ENCODE peak calls at places on chromosomes 16 and 17, in four cellular contexts. W, Q, A and M are unnamed samples. For H3K4me1, the result is how much of the 10 kb centered on the place peaks cover.

GRCh38 chr16:23072084-23072599 is 77.1 kb downstream of the USP31 start:
- DNase-seq in A (no peak), Q (no peak), W (peak), M (peak)

GRCh38 chr16:75323928-75324327 is 72.5 kb upstream of the BCAR1 start:
- DNase-seq in Q (no peak), A (no peak), W (no peak), M (no peak)

GRCh38 chr17:1229354-1229890 is 40.8 kb upstream of the BHLHA9 start:
- DNase-seq in A (no peak), W (no peak), Q (peak), M (peak)

GRCh38 chr16:52773026-52773425 is 226.1 kb upstream of the TOX3 start:
- DNase-seq in A (no peak), W (no peak), Q (no peak), M (no peak)

GRCh38 chr16:88691924-88692560 is 5.7 kb upstream of the SNAI3 start:
- DNase-seq in Q (no peak), A (no peak), W (no peak), M (no peak)

GRCh38 chr17:74728702-74729075 is 8.4 kb upstream of the RAB37 start:
- DNase-seq in A (no peak), W (no peak), Q (no peak), M (no peak)

GRCh38 chr17:57438031-57438731 is 181.9 kb downstream of the MSI2 start:
- DNase-seq in Q (no peak), A (no peak), W (no peak), M (no peak)

GRCh38 chr17:31279401-31279800 is 17.6 kb downstream of the OMG start:
- DNase-seq in W (no peak), A (no peak), Q (no peak), M (no peak)

GRCh38 chr17:71970312-71970711 is 150.5 kb upstream of the SOX9 start:
- DNase-seq in Q (no peak), A (no peak), W (no peak), M (peak)

GRCh38 chr17:14211778-14212177 is 24.9 kb downstream of the CDRT15 start:
- DNase-seq in W (no peak), Q (no peak), A (no peak), M (no peak)

GRCh38 chr17:37476431-37477130 is 13.1 kb upstream of the DUSP14 start:
- DNase-seq in Q (no peak), A (no peak), W (peak), M (peak)

GRCh38 chr17:273994-274832 is 78.4 kb downstream of the RPH3AL start:
- DNase-seq in A (no peak), W (no peak), Q (no peak), M (no peak)

GRCh38 chr17:80283116-80283852 is 22.6 kb downstream of the RNF213 start:
- DNase-seq in Q (no peak), W (no peak), A (no peak), M (no peak)

GRCh38 chr16:23967775-23968571 is 132.2 kb downstream of the PRKCB start:
- DNase-seq in W (no peak), A (no peak), Q (no peak), M (no peak)

GRCh38 chr16:9542165-9542755 is 450.8 kb downstream of the HAPSTR1 start:
- DNase-seq in A (no peak), W (no peak), Q (no peak), M (no peak)

GRCh38 chr17:67573987-67574657 is 143.6 kb upstream of the NOL11 start:
- DNase-seq in A (no peak), W (no peak), Q (no peak), M (no peak)

GRCh38 chr17:82230627-82231311 is 1.9 kb downstream of the SLC16A3 start:
- DNase-seq in W (peak), Q (peak), A (no peak), M (peak)

GRCh38 chr16:69942099-69942491 is 9.0 kb upstream of the CLEC18A start:
- DNase-seq in Q (no peak), A (no peak), W (no peak), M (no peak)

GRCh38 chr17:1467258-1467657 is 11.2 kb upstream of the CRK start:
- DNase-seq in W (no peak), Q (no peak), A (no peak), M (no peak)

GRCh38 chr17:46795379-46795952 is 23.0 kb downstream of the WNT3 start:
- DNase-seq in W (no peak), Q (no peak), A (peak), M (peak)

GRCh38 chr17:31819578-31819977 is 39.5 kb downstream of the COPRS start:
- DNase-seq in W (no peak), Q (no peak), A (no peak), M (no peak)

GRCh38 chr17:31433091-31433790 is 41.8 kb downstream of the RAB11FIP4 start:
- DNase-seq in Q (no peak), A (no peak), W (no peak), M (no peak)

GRCh38 chr17:67377727-67378443 is 804 bp downstream of the PITPNC1 start:
- DNase-seq in Q (peak), W (peak), A (no peak), M (peak)

GRCh38 chr17:66469890-66470289 is 167.5 kb downstream of the PRKCA start:
- DNase-seq in W (no peak), A (no peak), Q (no peak), M (no peak)

GRCh38 chr17:77692571-77693161 is 265.8 kb upstream of the TNRC6C start:
- DNase-seq in A (no peak), Q (no peak), W (no peak), M (peak)

GRCh38 chr16:53817117-53817516 is 113.2 kb downstream of the FTO start:
- DNase-seq in A (peak), W (peak), Q (no peak), M (peak)

GRCh38 chr16:8576141-8577004 is 13.9 kb downstream of the TMEM114 start:
- DNase-seq in Q (no peak), A (no peak), W (no peak), M (no peak)

GRCh38 chr16:86671486-86672214 is 93.3 kb downstream of the FOXL1 start:
- DNase-seq in A (no peak), Q (no peak), W (peak), M (no peak)

GRCh38 chr16:19844945-19845641 is 39.6 kb downstream of the GPRC5B start:
- DNase-seq in W (peak), A (no peak), Q (no peak), M (peak)

GRCh38 chr16:1900452-1900774 is 17.8 kb downstream of the HS3ST6 start:
- DNase-seq in Q (no peak), W (no peak), A (no peak), M (no peak)

GRCh38 chr16:450800-451512 is 25.5 kb downstream of the RAB11FIP3 start:
- DNase-seq in Q (no peak), A (no peak), W (no peak), M (no peak)

GRCh38 chr17:79098282-79098867 is 23.8 kb downstream of the ENGASE start:
- DNase-seq in Q (no peak), W (no peak), A (no peak), M (no peak)

GRCh38 chr17:65519471-65519870 is 42.0 kb downstream of the AXIN2 start:
- DNase-seq in A (no peak), Q (no peak), W (peak), M (no peak)

GRCh38 chr16:11202260-11203091 is 53.5 kb downstream of the SOCS1 start:
- DNase-seq in W (peak), Q (peak), A (no peak), M (peak)

DNA sequence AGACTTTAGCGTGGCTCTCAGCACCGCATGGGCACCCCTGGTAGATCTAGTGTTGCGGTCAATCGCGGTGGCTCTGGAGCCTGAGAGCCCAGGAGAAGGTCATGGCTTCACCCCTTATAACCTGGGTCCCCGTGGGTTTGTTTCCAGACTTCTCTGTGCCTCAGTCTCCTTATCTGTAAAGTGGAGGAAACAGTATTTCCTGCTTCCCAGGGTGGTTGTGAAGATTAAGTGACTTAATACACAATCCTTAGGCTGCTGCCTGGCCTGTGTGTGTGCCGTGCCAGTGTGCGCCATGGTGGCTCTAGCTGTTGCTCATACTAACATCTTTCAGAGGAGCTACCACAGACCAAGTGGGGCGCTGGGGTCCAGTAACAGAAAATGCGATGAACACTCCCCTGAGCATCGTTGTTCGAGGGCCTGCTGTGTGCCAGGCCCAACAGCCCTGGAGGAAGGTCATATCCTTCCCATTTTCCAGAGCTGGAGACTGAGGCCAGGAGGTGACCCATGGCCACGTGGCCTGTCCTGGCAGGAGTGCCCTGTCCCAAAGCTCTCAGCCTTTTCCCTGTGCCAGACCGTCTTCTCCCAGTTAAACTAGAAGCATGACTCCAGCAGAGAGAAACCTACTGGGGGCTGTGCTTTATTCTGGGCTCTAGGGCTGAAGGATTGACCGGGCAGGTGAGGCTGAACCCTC is 70.1 kb downstream of the CMIP start:
- DNase-seq in Q (no peak), W (no peak), A (no peak), M (no peak)
- H3K27ac ChIP-seq in Q (no peak), W (no peak), A (no peak), M (no peak)

DNA sequence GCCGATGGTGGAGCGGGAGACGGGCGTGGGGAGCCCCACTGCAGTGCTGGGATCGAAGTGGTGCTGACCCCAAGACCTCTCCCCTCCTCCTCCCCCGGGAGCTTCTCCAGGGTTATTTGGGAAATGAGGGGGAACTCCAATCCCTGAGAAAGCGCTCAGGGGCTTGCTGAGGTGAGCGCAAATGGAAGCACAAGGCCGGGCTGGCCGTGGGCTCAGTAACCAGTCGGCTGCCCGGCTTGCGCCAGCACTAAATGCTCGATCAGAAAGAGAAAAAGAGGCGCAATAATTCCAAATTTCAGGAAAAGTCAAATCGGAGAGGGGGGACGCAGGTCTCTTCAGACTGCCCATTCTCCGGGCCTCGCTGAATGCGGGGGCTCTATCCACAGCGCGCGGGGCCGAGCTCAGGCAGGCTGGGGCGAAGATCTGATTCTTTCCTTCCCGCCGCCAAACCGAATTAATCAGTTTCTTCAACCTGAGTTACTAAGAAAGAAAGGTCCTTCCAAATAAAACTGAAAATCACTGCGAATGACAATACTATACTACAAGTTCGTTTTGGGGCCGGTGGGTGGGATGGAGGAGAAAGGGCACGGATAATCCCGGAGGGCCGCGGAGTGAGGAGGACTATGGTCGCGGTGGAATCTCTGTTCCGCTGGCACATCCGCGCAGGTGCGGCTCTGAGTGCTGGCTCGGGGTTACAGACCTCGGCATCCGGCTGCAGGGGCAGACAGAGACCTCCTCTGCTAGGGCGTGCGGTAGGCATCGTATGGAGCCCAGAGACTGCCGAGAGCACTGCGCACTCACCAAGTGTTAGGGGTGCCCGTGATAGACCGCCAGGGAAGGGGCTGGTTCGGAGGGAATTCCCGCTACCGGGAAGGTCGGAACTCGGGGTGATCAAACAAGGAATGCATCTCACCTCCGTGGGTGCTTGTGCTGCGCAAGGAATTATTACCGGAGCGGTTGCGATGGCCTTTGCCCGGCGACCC is 4.2 kb upstream of the DLX4 start:
- DNase-seq in W (peak), A (no peak), Q (peak), M (no peak)
- TF ChIP-seq EZH2 in W (peak), A (no peak), Q (peak), M (peak)

DNA sequence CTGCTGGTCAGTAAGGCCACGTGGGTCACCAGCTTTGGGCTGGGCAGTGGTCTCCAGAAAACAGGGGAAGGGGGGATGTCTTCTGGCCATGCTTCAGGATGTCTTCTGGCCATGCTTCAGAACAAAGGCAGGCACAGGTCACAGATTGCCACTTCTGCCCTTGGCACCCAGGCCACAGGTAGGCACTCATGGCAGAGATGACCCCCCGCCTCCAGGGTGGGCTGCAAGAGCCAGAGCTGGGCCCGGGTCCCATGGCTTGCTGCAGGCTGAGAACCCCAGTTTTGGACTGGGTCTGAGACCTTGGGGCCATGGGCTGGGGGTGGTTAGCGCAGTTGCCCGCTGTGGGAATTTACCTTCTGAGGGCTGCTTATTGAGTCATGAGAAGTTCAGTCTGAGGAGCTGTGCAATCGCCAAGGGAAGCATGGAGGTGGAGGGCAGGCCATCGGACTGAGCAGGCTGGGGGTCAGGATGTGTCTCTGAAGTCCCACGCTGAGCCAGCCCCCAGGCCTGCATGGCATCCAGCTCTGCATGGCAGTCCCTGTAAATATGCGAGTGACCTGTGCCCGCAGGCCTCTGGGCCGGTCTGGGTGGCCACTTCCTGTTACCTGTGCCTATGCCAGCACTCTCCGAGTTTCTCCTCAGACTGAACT is 1.6 kb downstream of the ANKRD13B start:
- DNase-seq in A (no peak), Q (no peak), W (no peak), M (no peak)
- H3K4me1 ChIP-seq in A (under half), Q (half or more), W (under half), M (under half)

DNA sequence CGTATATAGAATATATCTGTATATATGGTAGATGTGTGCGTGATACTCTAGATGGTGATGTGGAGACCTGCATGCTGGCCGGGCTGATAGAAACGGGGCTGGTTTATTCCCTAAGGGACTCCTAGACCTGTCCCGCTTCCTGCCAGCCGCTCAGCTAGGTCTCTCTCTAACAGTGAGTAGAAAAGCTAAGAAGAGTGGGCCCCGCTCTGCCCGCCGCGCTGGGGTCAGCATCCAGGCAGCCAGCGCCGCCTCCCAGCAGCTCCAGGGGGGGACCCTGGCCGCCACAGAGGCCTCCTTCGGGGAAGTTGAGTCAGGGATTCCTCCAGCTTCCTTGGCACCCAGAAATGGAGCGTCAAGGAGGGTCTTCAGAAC is 9.4 kb downstream of the CYGB start:
- DNase-seq in W (no peak), Q (no peak), A (no peak), M (no peak)
- H3K27ac ChIP-seq in W (peak), Q (no peak), A (no peak), M (peak)

DNA sequence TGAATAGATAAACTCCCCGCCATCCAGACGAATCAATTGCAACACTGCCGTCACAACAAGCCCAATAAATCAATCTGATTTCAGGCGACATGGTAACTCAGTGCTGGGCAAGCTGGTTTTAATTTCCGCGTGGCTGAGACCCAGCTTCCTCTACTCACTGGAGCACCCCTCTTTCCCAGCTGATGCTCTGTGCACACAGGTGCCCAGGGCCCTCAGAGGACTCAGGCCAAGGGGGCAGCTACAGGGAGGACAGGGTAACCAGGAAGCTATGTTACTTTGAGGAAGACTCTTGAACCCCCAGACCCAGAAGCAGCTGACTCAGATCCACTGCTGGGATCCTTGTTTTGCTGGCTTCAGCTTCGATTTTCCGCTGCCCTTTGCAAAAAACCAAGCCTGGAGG is 10.8 kb upstream of the SEZ6 start:
- DNase-seq in Q (no peak), W (no peak), A (no peak), M (no peak)
- TF ChIP-seq EZH2 in Q (no peak), W (no peak), A (no peak), M (no peak)

GRCh38 chr17:40094874-40095273 is 5.5 kb downstream of the NR1D1 start:
- DNase-seq in Q (no peak), W (no peak), A (no peak), M (no peak)
- H3K4me1 ChIP-seq in Q (under half), W (under half), A (under half), M (under half)